ENCODE peak calls at places on chromosomes 4 and X, in four cellular contexts. One of them, this sample, is unnamed. For H4K20me1, the result is how much of the 10 kb centered on the place peaks cover.

GRCh38 chr4:169745291-169745690 is 12.5 kb downstream of the HPF1 start:
- DNase-seq in GM23248: peak
- DNase-seq in neural progenitor cell: no peak
- DNase-seq in HepG2: no peak
- DNase-seq in this sample: peak

GRCh38 chrX:45295587-45295986 is 94.9 kb upstream of the DIPK2B start:
- DNase-seq in GM23248: peak
- DNase-seq in neural progenitor cell: no peak
- DNase-seq in HepG2: peak
- DNase-seq in this sample: peak

GRCh38 chrX:48711929-48712505 is 15.5 kb downstream of the SUV39H1 start:
- DNase-seq in GM23248: no peak
- DNase-seq in neural progenitor cell: no peak
- DNase-seq in HepG2: peak
- DNase-seq in this sample: no peak

GRCh38 chr4:107839166-107839565 is 14.4 kb downstream of the SGMS2 start:
- DNase-seq in GM23248: no peak
- DNase-seq in neural progenitor cell: no peak
- DNase-seq in HepG2: no peak
- DNase-seq in this sample: no peak

GRCh38 chrX:22078117-22078516 is 46.0 kb downstream of the PHEX start:
- DNase-seq in GM23248: no peak
- DNase-seq in neural progenitor cell: no peak
- DNase-seq in HepG2: no peak
- DNase-seq in this sample: no peak

GRCh38 chr4:126727461-126727860 is 905.3 kb upstream of the INTU start:
- DNase-seq in GM23248: peak
- DNase-seq in neural progenitor cell: no peak
- DNase-seq in HepG2: no peak
- DNase-seq in this sample: peak

GRCh38 chr4:128718793-128719192 is 90.7 kb upstream of the JADE1 start:
- DNase-seq in GM23248: peak
- DNase-seq in neural progenitor cell: no peak
- DNase-seq in HepG2: no peak
- DNase-seq in this sample: peak

GRCh38 chr4:68271851-68272756 is 26.6 kb upstream of the TMPRSS11B start:
- DNase-seq in GM23248: peak
- DNase-seq in neural progenitor cell: peak
- DNase-seq in HepG2: peak
- DNase-seq in this sample: peak

GRCh38 chrX:154051210-154051810 is 31.6 kb upstream of the IRAK1 start:
- DNase-seq in GM23248: peak
- DNase-seq in neural progenitor cell: peak
- DNase-seq in HepG2: peak
- DNase-seq in this sample: peak

GRCh38 chrX:151478052-151478451 is 81.0 kb downstream of the VMA21 start:
- DNase-seq in GM23248: no peak
- DNase-seq in neural progenitor cell: no peak
- DNase-seq in HepG2: no peak
- DNase-seq in this sample: no peak

GRCh38 chrX:81261576-81261975 is 59.7 kb downstream of the SH3BGRL start:
- DNase-seq in GM23248: peak
- DNase-seq in neural progenitor cell: no peak
- DNase-seq in HepG2: peak
- DNase-seq in this sample: peak

GRCh38 chrX:10769165-10769564 is 148.8 kb upstream of the MID1 start:
- DNase-seq in GM23248: peak
- DNase-seq in neural progenitor cell: peak
- DNase-seq in HepG2: no peak
- DNase-seq in this sample: peak

GRCh38 chrX:40077176-40077575 is 20.6 kb downstream of the BCOR start:
- DNase-seq in GM23248: no peak
- DNase-seq in neural progenitor cell: no peak
- DNase-seq in HepG2: no peak
- DNase-seq in this sample: no peak

GRCh38 chrX:40076750-40077149 is 21.0 kb downstream of the BCOR start:
- DNase-seq in GM23248: no peak
- DNase-seq in neural progenitor cell: no peak
- DNase-seq in HepG2: no peak
- DNase-seq in this sample: no peak

GRCh38 chrX:40079572-40079971 is 18.2 kb downstream of the BCOR start:
- DNase-seq in GM23248: no peak
- DNase-seq in neural progenitor cell: peak
- DNase-seq in HepG2: no peak
- DNase-seq in this sample: no peak

GRCh38 chrX:40077906-40078305 is 19.9 kb downstream of the BCOR start:
- DNase-seq in GM23248: no peak
- DNase-seq in neural progenitor cell: no peak
- DNase-seq in HepG2: no peak
- DNase-seq in this sample: no peak

GRCh38 chrX:40078489-40079288 is 19.1 kb downstream of the BCOR start:
- DNase-seq in GM23248: peak
- DNase-seq in neural progenitor cell: peak
- DNase-seq in HepG2: no peak
- DNase-seq in this sample: no peak
- H4K20me1 ChIP-seq in GM23248: under half
- H4K20me1 ChIP-seq in neural progenitor cell: half or more
- H4K20me1 ChIP-seq in HepG2: under half
- H4K20me1 ChIP-seq in this sample: under half

GRCh38 chrX:16573781-16574180 is 76.2 kb upstream of the S100G start:
- DNase-seq in GM23248: peak
- DNase-seq in neural progenitor cell: no peak
- DNase-seq in HepG2: no peak
- DNase-seq in this sample: peak
- H3K9ac ChIP-seq in GM23248: peak
- H3K9ac ChIP-seq in neural progenitor cell: no peak
- H3K9ac ChIP-seq in HepG2: no peak
- H3K9ac ChIP-seq in this sample: no peak

GRCh38 chr4:1170805-1171305 is 1.5 kb downstream of the SPON2 start:
- DNase-seq in GM23248: no peak
- DNase-seq in neural progenitor cell: no peak
- DNase-seq in HepG2: no peak
- DNase-seq in this sample: no peak
- H4K20me1 ChIP-seq in GM23248: under half
- H4K20me1 ChIP-seq in neural progenitor cell: under half
- H4K20me1 ChIP-seq in HepG2: under half
- H4K20me1 ChIP-seq in this sample: under half

GRCh38 chr4:151228196-151229119 is 48.5 kb upstream of the PRSS48 start:
- DNase-seq in GM23248: peak
- DNase-seq in neural progenitor cell: no peak
- DNase-seq in HepG2: no peak
- DNase-seq in this sample: peak

GRCh38 chr4:151223465-151223864 is 53.5 kb upstream of the PRSS48 start:
- DNase-seq in GM23248: no peak
- DNase-seq in neural progenitor cell: no peak
- DNase-seq in HepG2: no peak
- DNase-seq in this sample: no peak

GRCh38 chr4:151227731-151228130 is 49.2 kb upstream of the PRSS48 start:
- DNase-seq in GM23248: peak
- DNase-seq in neural progenitor cell: no peak
- DNase-seq in HepG2: no peak
- DNase-seq in this sample: peak

GRCh38 chr4:151231915-151232595 is 44.9 kb upstream of the PRSS48 start:
- DNase-seq in GM23248: no peak
- DNase-seq in neural progenitor cell: no peak
- DNase-seq in HepG2: no peak
- DNase-seq in this sample: peak

GRCh38 chr4:151226004-151226932 is 50.7 kb upstream of the PRSS48 start:
- DNase-seq in GM23248: peak
- DNase-seq in neural progenitor cell: no peak
- DNase-seq in HepG2: no peak
- DNase-seq in this sample: peak
- H3K9ac ChIP-seq in GM23248: peak
- H3K9ac ChIP-seq in neural progenitor cell: no peak
- H3K9ac ChIP-seq in HepG2: no peak
- H3K9ac ChIP-seq in this sample: peak

DNA sequence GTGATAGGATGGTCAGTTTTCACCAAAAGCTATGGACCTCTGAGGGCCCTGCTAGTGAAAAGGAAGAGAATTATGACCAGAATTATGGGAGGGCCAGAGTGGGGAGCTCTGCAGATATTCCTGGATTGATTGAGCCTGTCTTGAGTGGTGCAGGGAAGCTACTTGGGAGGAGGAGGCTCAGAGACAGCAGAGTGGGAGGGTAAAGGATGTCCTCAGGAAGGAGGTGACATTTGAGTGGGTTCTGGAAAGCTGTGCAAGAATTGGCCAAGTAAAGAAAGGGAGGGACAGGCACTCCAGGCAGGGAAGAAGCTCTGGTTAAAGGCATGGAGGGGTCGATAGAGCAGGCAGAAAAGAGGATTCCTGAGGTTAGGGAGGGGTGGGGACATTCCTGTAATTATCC is 24.1 kb downstream of the RNF4 start:
- DNase-seq in GM23248: no peak
- DNase-seq in neural progenitor cell: no peak
- DNase-seq in HepG2: no peak
- DNase-seq in this sample: no peak
- H4K20me1 ChIP-seq in GM23248: under half
- H4K20me1 ChIP-seq in neural progenitor cell: half or more
- H4K20me1 ChIP-seq in HepG2: under half
- H4K20me1 ChIP-seq in this sample: under half

DNA sequence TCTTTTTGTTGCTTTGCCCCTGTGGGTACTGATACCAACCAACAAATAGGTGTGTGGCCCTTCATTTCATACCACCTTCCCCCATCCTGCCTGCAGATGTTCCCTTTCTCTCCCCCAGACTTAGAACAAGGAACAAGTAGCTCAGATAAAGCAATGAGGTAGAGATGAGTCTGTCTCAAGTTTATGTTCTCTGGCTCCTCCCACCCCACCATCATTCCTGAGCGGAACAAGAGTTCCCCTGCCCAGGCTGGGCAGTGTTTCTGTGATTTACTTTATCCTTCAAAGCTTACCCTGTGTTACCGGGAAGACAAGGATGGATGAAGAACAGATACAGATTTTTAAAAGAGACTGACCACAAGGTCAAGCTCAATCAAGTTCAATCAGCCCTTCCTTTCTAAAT is 80.0 kb upstream of the UCP1 start:
- DNase-seq in GM23248: no peak
- DNase-seq in neural progenitor cell: no peak
- DNase-seq in HepG2: no peak
- DNase-seq in this sample: no peak
- H3K9ac ChIP-seq in GM23248: no peak
- H3K9ac ChIP-seq in neural progenitor cell: no peak
- H3K9ac ChIP-seq in HepG2: no peak
- H3K9ac ChIP-seq in this sample: no peak

GRCh38 chrX:351736-352135 is 33.1 kb upstream of the GTPBP6 start:
- DNase-seq in GM23248: no peak
- DNase-seq in neural progenitor cell: no peak
- DNase-seq in HepG2: no peak
- DNase-seq in this sample: no peak
- H4K20me1 ChIP-seq in GM23248: under half
- H4K20me1 ChIP-seq in neural progenitor cell: under half
- H4K20me1 ChIP-seq in HepG2: under half
- H4K20me1 ChIP-seq in this sample: under half

DNA sequence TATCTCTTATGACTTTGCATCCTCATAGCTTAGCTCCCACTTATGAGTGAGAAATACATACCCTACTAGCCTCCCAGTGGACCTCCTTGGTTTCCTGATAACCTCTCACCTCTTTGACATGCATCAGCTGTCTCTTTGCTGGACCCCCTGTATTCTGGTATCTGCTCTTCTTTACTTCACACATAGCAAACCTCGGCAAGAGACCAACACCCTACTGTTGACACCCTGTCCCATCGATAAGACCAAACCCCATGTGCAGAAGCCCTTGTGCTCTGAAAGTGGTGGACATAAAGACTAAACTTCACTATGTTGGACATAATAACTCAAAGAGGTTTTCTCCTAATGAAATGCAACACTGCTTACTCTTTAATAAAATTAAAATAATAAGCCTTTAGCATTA is 75.7 kb downstream of the RNF150 start:
- DNase-seq in GM23248: no peak
- DNase-seq in neural progenitor cell: no peak
- DNase-seq in HepG2: no peak
- DNase-seq in this sample: no peak
- H3K9ac ChIP-seq in GM23248: no peak
- H3K9ac ChIP-seq in neural progenitor cell: no peak
- H3K9ac ChIP-seq in HepG2: no peak
- H3K9ac ChIP-seq in this sample: no peak

GRCh38 chr4:184457530-184458249 is 16.7 kb downstream of the IRF2 start:
- DNase-seq in GM23248: peak
- DNase-seq in neural progenitor cell: no peak
- DNase-seq in HepG2: no peak
- DNase-seq in this sample: no peak
- H4K20me1 ChIP-seq in GM23248: under half
- H4K20me1 ChIP-seq in neural progenitor cell: under half
- H4K20me1 ChIP-seq in HepG2: under half
- H4K20me1 ChIP-seq in this sample: under half

DNA sequence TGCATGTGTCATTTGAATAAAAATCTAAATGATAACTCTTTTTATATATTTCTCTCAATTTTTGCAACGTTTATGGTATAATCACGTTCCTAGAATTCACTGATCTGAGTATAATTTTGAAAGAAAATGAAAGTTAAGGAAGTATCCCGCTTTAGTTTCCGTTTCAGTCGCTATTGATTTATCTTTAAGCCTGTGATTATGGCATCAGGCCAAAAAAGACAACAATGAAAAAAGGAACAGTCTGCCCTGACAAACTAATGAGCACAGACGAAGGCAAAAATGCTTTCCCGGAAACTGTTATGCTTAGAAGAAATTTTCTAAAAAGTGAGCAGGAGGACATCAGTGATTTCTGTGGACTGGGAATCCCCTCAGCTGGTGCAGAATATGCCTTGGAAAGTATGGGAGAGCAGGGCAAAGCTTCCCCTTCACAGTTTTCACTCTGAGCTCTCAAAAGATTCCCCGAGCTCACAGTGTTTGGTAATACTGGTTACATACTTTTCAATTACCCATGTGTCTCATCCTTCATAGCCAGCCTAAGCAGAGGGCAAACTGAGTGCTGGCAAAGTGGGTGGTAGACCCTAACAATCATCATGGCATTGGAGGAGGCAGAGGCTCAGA is 5.1 kb upstream of the CXCL10 start:
- DNase-seq in GM23248: no peak
- DNase-seq in neural progenitor cell: no peak
- DNase-seq in HepG2: no peak
- DNase-seq in this sample: peak
- H3K9ac ChIP-seq in GM23248: no peak
- H3K9ac ChIP-seq in neural progenitor cell: no peak
- H3K9ac ChIP-seq in HepG2: no peak
- H3K9ac ChIP-seq in this sample: no peak